ENCODE peak calls at places on chromosomes 2 and 18, in five cellular contexts. Z, C, E, F and R are unnamed samples.
A peak's percentile ranks its signal among the peaks of the same experiment; 100 is the strongest.

GRCh38 chr2:128309341-128310093 is 9.2 kb downstream of the HS6ST1 start:
- DNase-seq in Z (peak; percentile 86), C (no peak), E (peak; percentile 50), F (peak; percentile 25), R (no peak)

GRCh38 chr2:85712849-85713612 is 18.9 kb downstream of the GNLY start:
- DNase-seq in Z (peak; percentile 81), C (no peak), E (no peak), F (no peak), R (no peak)

GRCh38 chr2:45611020-45611737 is at the start of gene SRBD1:
- DNase-seq in Z (peak; percentile 90), C (peak; percentile 99), E (peak; percentile 83), F (peak; percentile 97), R (peak; percentile 98)

GRCh38 chr18:24995056-24995455 is 356.9 kb downstream of the ZNF521 start:
- DNase-seq in Z (peak; percentile 83), C (no peak), E (no peak), F (no peak), R (no peak)

GRCh38 chr2:133194068-133194655 is 374.1 kb downstream of the NCKAP5 start:
- DNase-seq in Z (peak; percentile 41), C (no peak), E (no peak), F (no peak), R (no peak)

GRCh38 chr2:99485824-99486223 is 4.0 kb downstream of the REV1 start:
- DNase-seq in Z (no peak), C (no peak), E (no peak), F (no peak), R (no peak)

GRCh38 chr2:102773149-102773706 is 11.4 kb downstream of the TMEM182 start:
- DNase-seq in Z (no peak), C (no peak), E (no peak), F (no peak), R (no peak)

GRCh38 chr2:173984866-173985588 is 19.9 kb upstream of the SP3 start:
- DNase-seq in Z (no peak), C (peak; percentile 63), E (no peak), F (no peak), R (no peak)

GRCh38 chr2:8462899-8463648 is 218.8 kb upstream of the ID2 start:
- DNase-seq in Z (no peak), C (no peak), E (no peak), F (no peak), R (no peak)

GRCh38 chr2:133966720-133967304 is 287.1 kb upstream of the MGAT5 start:
- DNase-seq in Z (no peak), C (no peak), E (no peak), F (no peak), R (no peak)

GRCh38 chr2:233828546-233829192 is 25.7 kb downstream of the HJURP start:
- DNase-seq in Z (no peak), C (no peak), E (no peak), F (peak; percentile 42), R (no peak)

DNA sequence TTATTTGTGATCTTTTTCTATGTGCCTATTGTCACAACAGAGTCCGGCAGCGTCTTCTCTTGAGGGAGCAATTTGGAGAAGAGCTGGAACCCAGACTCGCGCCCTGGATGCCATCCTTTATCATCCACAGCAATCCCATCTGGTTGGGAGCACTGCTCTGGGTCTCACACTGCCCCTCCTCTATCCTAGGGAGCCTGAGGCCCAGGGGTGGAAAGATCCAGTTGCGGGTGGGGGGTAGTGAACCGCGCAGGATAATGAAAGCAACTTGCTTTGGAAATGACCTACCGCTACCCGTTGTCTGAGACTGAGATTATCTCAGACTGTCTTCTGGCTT is 686 bp downstream of the WBP1 start:
- DNase-seq in Z (no peak), C (no peak), E (no peak), F (no peak), R (no peak)
- H2AK5ac ChIP-seq in Z (peak overlapping the region; percentile 80), C (peak overlapping the region; percentile 91), E (peak overlapping the region; percentile 77), F (no peak overlapping the region), R (peak overlapping the region; percentile 84)

GRCh38 chr18:10169064-10169562 is 255.3 kb downstream of the VAPA start:
- DNase-seq in Z (peak; percentile 72), C (no peak), E (no peak), F (no peak), R (no peak)

GRCh38 chr18:10167759-10168158 is 253.9 kb downstream of the VAPA start:
- DNase-seq in Z (no peak), C (no peak), E (no peak), F (no peak), R (no peak)

GRCh38 chr18:10168477-10168876 is 254.7 kb downstream of the VAPA start:
- DNase-seq in Z (no peak), C (no peak), E (no peak), F (no peak), R (no peak)

GRCh38 chr18:10166164-10166807 is 252.5 kb downstream of the VAPA start:
- DNase-seq in Z (no peak), C (no peak), E (no peak), F (no peak), R (no peak)

GRCh38 chr18:10170375-10170774 is 256.6 kb downstream of the VAPA start:
- DNase-seq in Z (no peak), C (no peak), E (no peak), F (no peak), R (no peak)
- H2AK5ac ChIP-seq in Z (no peak overlapping the region), C (no peak overlapping the region), E (no peak overlapping the region), F (no peak overlapping the region), R (no peak overlapping the region)

GRCh38 chr2:18922276-18922675 is 332.9 kb upstream of the NT5C1B start:
- DNase-seq in Z (peak; percentile 28), C (peak; percentile 13), E (no peak), F (no peak), R (peak; percentile 22)
- H2AK5ac ChIP-seq in Z (no peak overlapping the region), C (no peak overlapping the region), E (no peak overlapping the region), F (no peak overlapping the region), R (no peak overlapping the region)

DNA sequence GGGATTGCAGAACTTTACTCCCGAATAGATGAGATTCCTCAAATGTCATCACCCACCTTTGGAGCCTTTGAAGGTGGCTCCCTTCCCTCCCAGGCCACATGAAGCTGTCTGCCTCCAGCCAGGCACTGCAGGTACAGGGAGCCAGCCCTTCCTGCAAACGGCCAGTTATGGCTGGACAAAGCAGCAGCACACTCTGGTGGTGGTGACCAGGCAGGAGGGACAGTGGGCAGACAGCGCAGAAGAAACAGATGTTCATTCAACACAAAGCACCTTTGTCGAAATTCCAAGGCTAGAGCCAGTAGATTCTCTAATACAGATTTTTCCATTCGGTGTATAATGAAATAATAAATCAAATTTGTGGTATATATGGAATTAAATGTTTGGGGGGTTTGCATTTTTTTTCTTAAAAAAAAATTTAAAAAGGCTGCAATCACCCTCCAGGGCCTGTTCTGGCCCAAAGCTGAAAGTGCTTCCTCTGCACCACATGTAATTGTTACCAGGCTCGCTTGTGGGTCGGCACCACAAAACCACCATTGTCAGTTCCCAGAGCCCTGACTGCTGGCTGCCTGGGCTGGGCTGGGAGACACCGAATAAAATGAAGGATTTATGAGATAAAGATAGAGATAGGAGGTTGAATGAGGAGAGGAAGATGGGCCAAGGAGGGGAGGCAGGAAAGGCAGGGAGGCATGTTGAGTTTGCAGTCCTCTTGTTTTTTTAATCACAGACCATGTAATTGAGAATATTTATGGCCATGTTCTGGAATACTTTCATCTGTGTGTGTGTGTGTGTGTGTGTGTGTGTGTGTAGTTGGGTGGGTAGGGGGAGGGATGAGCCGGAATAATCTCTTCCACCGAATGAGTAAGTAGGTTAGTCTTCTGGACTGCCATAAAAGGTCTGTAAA is 14.5 kb downstream of the NRP2 start:
- DNase-seq in Z (peak; percentile 63), C (peak; percentile 66), E (no peak), F (peak; percentile 58), R (peak; percentile 92)
- H2AK5ac ChIP-seq in Z (peak overlapping the region; percentile 75), C (no peak overlapping the region), E (no peak overlapping the region), F (no peak overlapping the region), R (no peak overlapping the region)